ENCODE peak calls at places on chromosomes 3 and 15, in six cellular contexts. A, J, K, M, V and Z are unnamed samples.

GRCh38 chr3:430186-430585 is 233.6 kb downstream of the CHL1 start:
- DNase-seq in K (no peak), M (no peak), A (peak; percentile 4), V (no peak), J (no peak), Z (no peak)

GRCh38 chr15:82918162-82918561 is 34.4 kb downstream of the HOMER2 start:
- DNase-seq in A (no peak), M (no peak), J (no peak), V (no peak), K (no peak), Z (no peak)

GRCh38 chr15:99917237-99917636 is 184.0 kb upstream of the LYSMD4 start:
- DNase-seq in V (no peak), M (no peak), K (no peak), A (no peak), J (no peak), Z (no peak)

GRCh38 chr15:62858343-62858742 is 184.2 kb upstream of the TPM1 start:
- DNase-seq in A (no peak), M (no peak), J (no peak), K (no peak), V (no peak), Z (no peak)

GRCh38 chr3:197508511-197508910 is 47.3 kb downstream of the BDH1 start:
- DNase-seq in V (no peak), J (no peak), K (no peak), M (no peak), A (no peak), Z (no peak)

GRCh38 chr3:18086078-18086477 is 339.1 kb downstream of the SATB1 start:
- DNase-seq in V (no peak), K (no peak), M (no peak), J (no peak), A (no peak), Z (no peak)

GRCh38 chr15:91252322-91252721 is 152.3 kb downstream of the SV2B start:
- DNase-seq in J (no peak), A (no peak), V (no peak), M (no peak), K (no peak), Z (no peak)

GRCh38 chr15:74134387-74135027 is 4.1 kb downstream of the ISLR2 start:
- DNase-seq in J (peak; percentile 70), A (peak; percentile 59), M (no peak), K (no peak), V (no peak), Z (no peak)

GRCh38 chr3:127767126-127767525 is 55.2 kb downstream of the MGLL start:
- DNase-seq in A (peak; percentile 38), M (no peak), J (no peak), K (no peak), V (no peak), Z (no peak)

GRCh38 chr3:133996251-133996661 is 33.5 kb downstream of the SLCO2A1 start:
- DNase-seq in J (no peak), V (no peak), M (no peak), K (no peak), A (no peak), Z (no peak)

GRCh38 chr3:194000100-194000499 is 135.8 kb upstream of the HES1 start:
- DNase-seq in A (no peak), J (no peak), K (no peak), M (no peak), V (no peak), Z (no peak)

GRCh38 chr3:10248984-10249748 is 907 bp downstream of the TATDN2 start:
- DNase-seq in J (peak; percentile 57), V (no peak), K (no peak), A (peak; percentile 28), M (no peak), Z (peak; percentile 22)

GRCh38 chr3:179730508-179730907 is 77.7 kb downstream of the USP13 start:
- DNase-seq in M (no peak), A (no peak), V (no peak), K (no peak), J (no peak), Z (no peak)

GRCh38 chr3:82157952-82158351 is 396.5 kb upstream of the GBE1 start:
- DNase-seq in J (no peak), A (peak; percentile 50), V (peak; percentile 56), M (no peak), K (no peak), Z (no peak)

GRCh38 chr15:74633781-74634180 is 18.1 kb downstream of the CLK3 start:
- DNase-seq in J (no peak), M (no peak), A (no peak), K (no peak), V (no peak), Z (no peak)

GRCh38 chr15:74378853-74379252 is 11.4 kb upstream of the CYP11A1 start:
- DNase-seq in J (peak; percentile 53), K (no peak), M (no peak), A (peak; percentile 75), V (no peak), Z (no peak)

GRCh38 chr3:151895478-151895877 is 22.0 kb downstream of the SUCNR1 start:
- DNase-seq in M (no peak), K (no peak), A (no peak), V (no peak), J (no peak), Z (no peak)

GRCh38 chr3:73723596-73723995 is 98.9 kb upstream of the PDZRN3 start:
- DNase-seq in J (no peak), V (no peak), K (no peak), M (no peak), A (no peak), Z (no peak)

GRCh38 chr15:29270169-29270955 is 740 bp upstream of the NSMCE3 start:
- DNase-seq in M (no peak), V (no peak), J (peak; percentile 4), A (no peak), K (no peak), Z (no peak)

GRCh38 chr15:83708328-83708727 is 54.4 kb downstream of the ADAMTSL3 start:
- DNase-seq in V (no peak), K (no peak), M (no peak), J (no peak), A (no peak), Z (no peak)

GRCh38 chr15:48415036-48415886 is 84.0 kb downstream of the DUT start:
- DNase-seq in V (no peak), J (no peak), K (no peak), M (no peak), A (no peak), Z (no peak)

GRCh38 chr3:128438488-128439072 is 28.1 kb downstream of the DNAJB8 start:
- DNase-seq in A (no peak), K (no peak), M (no peak), V (no peak), J (no peak), Z (peak; percentile 35)

GRCh38 chr3:73774645-73775044 is 149.9 kb upstream of the PDZRN3 start:
- DNase-seq in V (no peak), A (no peak), M (no peak), J (no peak), K (no peak), Z (no peak)